ENCODE peak calls at places on chromosomes 13 and 19, in ten cellular contexts. F is cardiac fibroblast, U is fibroblast of mammary gland, E is MM.1S, L is HFFc6, V is neural progenitor cell, D is right atrium auricular region, R is kidney epithelial cell, X is glutamatergic neuron, C is dorsolateral prefrontal cortex. Q is an unnamed sample.

GRCh38 chr13:98488736-98489135 is 88.2 kb downstream of the STK24 start:
- DNase-seq in V (no peak), X (no peak), E (peak), F (no peak), C (no peak), U (no peak), D (no peak), R (no peak), L (no peak), Q (no peak)

GRCh38 chr13:77918391-77919261 is at the start of gene EDNRB:
- DNase-seq in E (no peak), R (no peak), V (peak), L (no peak), U (peak), X (peak), C (peak), D (peak), F (peak), Q (peak)

GRCh38 chr19:5934779-5935472 is 20.9 kb downstream of the CAPS start:
- DNase-seq in R (no peak), F (peak), D (no peak), L (peak), V (no peak), E (no peak), C (no peak), U (peak), X (no peak), Q (no peak)

GRCh38 chr13:80011448-80012212 is 329.3 kb downstream of the SPRY2 start:
- DNase-seq in X (no peak), C (no peak), V (no peak), F (peak), D (no peak), R (no peak), U (no peak), L (no peak), E (no peak), Q (no peak)

GRCh38 chr19:4088065-4088679 is 21.5 kb upstream of the ZBTB7A start:
- DNase-seq in U (no peak), X (no peak), R (no peak), L (no peak), E (no peak), D (no peak), F (no peak), C (no peak), V (no peak), Q (no peak)

GRCh38 chr19:30522359-30522758 is 150.2 kb downstream of the ZNF536 start:
- DNase-seq in L (no peak), F (no peak), C (no peak), R (no peak), V (no peak), D (no peak), U (no peak), E (no peak), X (no peak), Q (no peak)

GRCh38 chr19:16342002-16342715 is 17.5 kb downstream of the KLF2 start:
- DNase-seq in E (no peak), C (no peak), U (no peak), L (no peak), V (no peak), F (peak), X (no peak), D (peak), R (no peak), Q (no peak)

GRCh38 chr19:4829001-4829712 is 2.4 kb downstream of the TICAM1 start:
- DNase-seq in D (no peak), R (no peak), E (no peak), U (no peak), C (no peak), X (no peak), L (no peak), V (no peak), F (no peak), Q (no peak)

GRCh38 chr19:23554548-23554947 is 132.5 kb downstream of the ZNF675 start:
- DNase-seq in L (peak), F (no peak), U (no peak), V (no peak), C (no peak), D (no peak), R (no peak), E (no peak), X (no peak), Q (peak)

GRCh38 chr19:14809272-14810057 is 25.5 kb downstream of the OR7A5 start:
- DNase-seq in V (no peak), C (no peak), D (no peak), R (no peak), L (no peak), X (no peak), E (no peak), U (no peak), F (no peak), Q (no peak)

GRCh38 chr19:5536337-5536894 is 31.3 kb downstream of the TINCR start:
- DNase-seq in F (peak), C (peak), U (peak), L (peak), D (peak), V (peak), R (no peak), E (no peak), X (peak), Q (peak)

GRCh38 chr19:4199699-4200293 is 17.3 kb downstream of the ANKRD24 start:
- DNase-seq in C (no peak), R (no peak), X (no peak), L (no peak), V (peak), U (no peak), D (no peak), E (no peak), F (no peak), Q (no peak)

GRCh38 chr19:33860691-33861090 is 64.0 kb downstream of the KCTD15 start:
- DNase-seq in D (no peak), U (no peak), R (no peak), V (no peak), E (no peak), F (no peak), L (no peak), C (no peak), X (no peak), Q (no peak)

GRCh38 chr13:38819053-38819452 is 132.2 kb downstream of the FREM2 start:
- DNase-seq in D (no peak), F (no peak), V (peak), U (no peak), L (no peak), X (no peak), E (peak), C (peak), R (peak), Q (peak)

GRCh38 chr13:31982540-31982939 is 49.0 kb upstream of the FRY start:
- DNase-seq in E (no peak), F (peak), V (no peak), D (peak), L (peak), X (no peak), R (peak), U (peak), C (peak), Q (peak)

GRCh38 chr13:85148009-85148408 is 651.2 kb downstream of the SLITRK6 start:
- DNase-seq in D (no peak), V (peak), F (peak), L (no peak), R (peak), E (no peak), X (no peak), U (no peak), C (no peak), Q (peak)

GRCh38 chr19:42175952-42176648 is 41.4 kb downstream of the DEDD2 start:
- DNase-seq in E (no peak), L (no peak), F (peak), X (no peak), D (no peak), C (no peak), R (no peak), V (peak), U (no peak), Q (peak)

GRCh38 chr19:18304496-18305312 is 18.2 kb downstream of the LSM4 start:
- DNase-seq in V (peak), U (peak), D (peak), F (peak), C (peak), R (no peak), E (peak), L (peak), X (peak), Q (peak)

GRCh38 chr13:79779761-79780160 is 298.8 kb downstream of the NDFIP2 start:
- DNase-seq in U (peak), C (no peak), D (peak), E (no peak), R (no peak), F (peak), X (no peak), V (peak), L (peak), Q (peak)

GRCh38 chr13:102948006-102948405 is 102.2 kb downstream of the ERCC5 start:
- DNase-seq in D (no peak), F (peak), C (peak), R (no peak), X (no peak), L (no peak), U (peak), V (peak), E (no peak), Q (peak)

GRCh38 chr13:59666504-59666903 is 497.2 kb downstream of the DIAPH3 start:
- DNase-seq in L (no peak), U (peak), E (no peak), V (no peak), R (no peak), C (no peak), D (no peak), F (peak), X (no peak), Q (no peak)

GRCh38 chr13:40113644-40114304 is 458.3 kb downstream of the COG6 start:
- DNase-seq in C (no peak), D (no peak), X (no peak), L (no peak), V (no peak), U (peak), R (no peak), F (peak), E (no peak), Q (peak)

GRCh38 chr19:52957591-52957990 is 5.1 kb downstream of the ZNF816 start:
- DNase-seq in E (no peak), X (no peak), L (no peak), U (no peak), R (no peak), C (no peak), V (no peak), D (no peak), F (no peak), Q (peak)

GRCh38 chr19:32318884-32319520 is 26.4 kb upstream of the ZNF507 start:
- DNase-seq in U (no peak), D (no peak), X (peak), C (peak), L (no peak), R (no peak), F (no peak), E (no peak), V (peak), Q (peak)
- TF ChIP-seq CTCF in U (peak), D (peak), X (peak), C (peak), L (peak), R (peak), F (no peak), E (peak), V (peak), Q (peak)

GRCh38 chr13:27622102-27622820 is 569 bp downstream of the POLR1D start:
- DNase-seq in X (no peak), U (peak), F (peak), R (no peak), C (no peak), L (peak), D (no peak), V (no peak), E (no peak), Q (no peak)
- TF ChIP-seq CTCF in X (peak), U (peak), F (peak), R (peak), C (no peak), L (peak), D (peak), V (peak), E (no peak), Q (no peak)

GRCh38 chr13:97348569-97349100 is 85.3 kb upstream of the RAP2A start:
- DNase-seq in C (no peak), F (no peak), D (no peak), X (no peak), V (no peak), L (no peak), R (no peak), E (no peak), U (no peak), Q (no peak)
- TF ChIP-seq CTCF in C (no peak), F (no peak), D (no peak), X (no peak), V (no peak), L (no peak), R (no peak), E (no peak), U (no peak), Q (no peak)

GRCh38 chr13:20093946-20094345 is 66.9 kb downstream of the GJA3 start:
- DNase-seq in U (no peak), C (no peak), D (no peak), X (no peak), R (no peak), E (no peak), L (no peak), F (no peak), V (no peak), Q (no peak)

DNA sequence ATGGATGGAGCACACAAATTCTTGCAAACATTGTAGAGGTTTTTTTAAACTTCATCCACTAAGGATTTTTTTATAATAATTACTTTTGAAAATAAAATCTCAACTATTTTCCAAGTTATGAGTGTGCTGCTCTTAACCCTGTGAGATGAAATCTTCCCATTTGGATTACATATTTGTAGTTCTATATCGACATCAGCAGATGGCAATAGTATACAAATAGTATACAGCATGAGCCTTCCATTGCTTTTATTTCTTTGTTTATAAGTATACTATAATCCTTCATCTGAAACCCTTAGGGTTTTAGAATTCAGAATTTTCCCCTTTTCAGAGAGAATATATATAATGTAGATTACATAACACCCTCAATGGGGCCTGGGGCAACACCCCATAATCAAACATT is 70.5 kb downstream of the GJA3 start:
- DNase-seq in D (no peak), V (no peak), R (no peak), L (no peak), X (no peak), U (peak), C (no peak), E (no peak), F (peak), Q (no peak)
- TF ChIP-seq CTCF in D (peak), V (peak), R (no peak), L (peak), X (no peak), U (no peak), C (peak), E (no peak), F (no peak), Q (peak)

DNA sequence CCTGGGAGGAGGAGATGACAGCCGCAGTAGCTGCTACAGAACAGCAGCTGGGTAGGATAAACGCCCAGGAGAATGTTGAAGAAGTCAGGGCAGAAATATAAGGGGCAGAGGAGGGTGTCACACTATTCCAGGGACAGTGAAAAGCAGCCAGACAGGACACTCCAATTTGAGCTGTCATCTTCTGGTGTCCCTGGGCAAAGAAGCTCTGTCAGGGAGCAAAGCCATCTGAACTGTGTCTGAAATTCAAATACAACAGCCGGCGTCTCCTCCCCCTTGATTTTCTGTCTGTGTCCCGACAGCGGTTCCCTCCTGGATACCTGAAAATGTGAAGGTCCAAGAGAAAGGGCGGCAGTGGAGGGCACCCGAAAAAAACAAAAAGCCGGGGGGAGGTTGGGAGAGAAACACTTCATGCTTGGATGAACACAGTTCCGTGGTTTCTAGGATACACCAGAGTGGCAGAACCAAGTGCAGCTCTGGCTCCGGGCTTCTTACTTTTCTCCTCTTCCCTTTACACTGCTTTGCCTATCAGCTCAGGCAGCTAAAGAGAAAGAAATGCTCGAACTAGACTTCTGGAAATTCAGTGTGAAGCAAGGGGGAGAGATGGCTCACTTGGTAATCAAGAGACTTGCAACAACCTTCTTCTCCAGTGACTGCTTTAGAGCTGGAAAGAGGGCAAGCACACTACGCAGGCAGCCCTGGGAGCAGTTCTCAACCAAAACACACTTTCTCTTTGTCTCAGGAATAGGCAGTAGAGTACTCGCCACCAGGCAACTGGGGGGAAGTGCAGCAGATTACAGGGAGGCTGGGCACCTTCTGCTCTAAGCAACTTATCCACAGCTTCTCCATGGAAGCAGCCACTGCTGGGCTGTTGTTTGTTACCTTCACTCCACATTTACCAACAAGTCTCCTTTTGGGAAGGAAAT is 465.6 kb downstream of the ITGBL1 start:
- DNase-seq in U (no peak), F (no peak), R (no peak), V (peak), C (no peak), E (no peak), X (peak), L (no peak), D (no peak), Q (no peak)
- TF ChIP-seq CTCF in U (no peak), F (no peak), R (no peak), V (no peak), C (no peak), E (no peak), X (no peak), L (no peak), D (no peak), Q (no peak)

GRCh38 chr13:50993371-50993770 is 83.8 kb downstream of the RNASEH2B start:
- DNase-seq in R (no peak), F (no peak), U (no peak), V (no peak), C (no peak), X (no peak), L (no peak), E (no peak), D (no peak), Q (no peak)

GRCh38 chr13:50990050-50990449 is 80.5 kb downstream of the RNASEH2B start:
- DNase-seq in R (no peak), E (no peak), F (no peak), U (no peak), X (no peak), C (no peak), V (no peak), D (no peak), L (no peak), Q (no peak)

GRCh38 chr13:50990540-50991506 is 81.2 kb downstream of the RNASEH2B start:
- DNase-seq in U (peak), C (no peak), X (peak), D (peak), F (peak), R (peak), E (no peak), L (no peak), V (peak), Q (no peak)

GRCh38 chr13:50991624-50992610 is 82.3 kb downstream of the RNASEH2B start:
- DNase-seq in F (no peak), V (no peak), D (no peak), C (no peak), R (no peak), L (no peak), U (no peak), X (no peak), E (peak), Q (no peak)

GRCh38 chr13:50989476-50989875 is 79.9 kb downstream of the RNASEH2B start:
- DNase-seq in E (no peak), F (peak), L (no peak), X (no peak), V (peak), R (no peak), U (no peak), D (no peak), C (no peak), Q (no peak)
- TF ChIP-seq CTCF in E (no peak), F (no peak), L (peak), X (no peak), V (peak), R (peak), U (peak), D (peak), C (peak), Q (no peak)

GRCh38 chr13:73421310-73421912 is 362.6 kb downstream of the KLF5 start:
- DNase-seq in L (peak), V (no peak), F (peak), C (no peak), E (no peak), X (no peak), U (peak), D (no peak), R (peak), Q (peak)

GRCh38 chr13:73416093-73416492 is 357.3 kb downstream of the KLF5 start:
- DNase-seq in X (no peak), L (peak), D (no peak), F (no peak), R (no peak), U (no peak), C (no peak), E (no peak), V (peak), Q (no peak)

GRCh38 chr13:73412933-73413332 is 354.1 kb downstream of the KLF5 start:
- DNase-seq in L (no peak), X (no peak), F (no peak), U (no peak), D (no peak), R (no peak), E (no peak), C (no peak), V (no peak), Q (peak)

GRCh38 chr13:73422973-73423372 is 364.2 kb downstream of the KLF5 start:
- DNase-seq in X (no peak), F (no peak), C (no peak), D (no peak), L (no peak), V (no peak), U (no peak), E (no peak), R (no peak), Q (peak)

DNA sequence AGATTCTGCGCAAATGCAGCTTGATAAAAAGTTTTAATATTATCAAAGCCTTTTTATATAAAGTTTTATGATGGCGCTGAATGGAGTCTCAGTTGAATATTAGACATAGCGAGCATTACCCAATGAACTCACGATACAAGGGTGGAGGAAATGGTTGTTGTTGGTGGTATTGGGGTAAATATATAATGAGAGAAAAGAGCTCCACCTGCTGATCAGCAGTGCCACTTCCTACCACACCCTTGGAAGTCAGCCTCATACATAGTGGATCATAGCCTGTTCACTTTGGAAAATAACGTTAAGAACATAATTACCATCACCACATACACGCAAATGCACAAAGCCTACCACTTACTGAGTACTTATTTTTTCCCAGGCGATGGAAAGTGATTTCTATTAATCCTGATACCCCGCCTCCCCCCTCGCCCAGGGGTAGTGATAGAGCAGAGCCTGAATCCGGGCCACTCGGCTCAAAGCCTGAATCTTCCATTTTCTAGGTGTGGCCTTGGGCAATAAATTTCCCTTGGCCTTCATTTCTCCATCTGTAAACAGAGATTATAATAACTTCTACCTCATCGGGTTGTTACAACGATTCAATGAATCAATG is 358.3 kb downstream of the KLF5 start:
- DNase-seq in F (peak), D (no peak), L (no peak), E (no peak), V (peak), U (peak), R (no peak), C (no peak), X (no peak), Q (peak)
- TF ChIP-seq CTCF in F (no peak), D (no peak), L (peak), E (no peak), V (peak), U (peak), R (peak), C (no peak), X (no peak), Q (peak)

Q was measured in epithelial cell of esophagus.